ENCODE peak calls at places on chromosomes 1 and 21, in six cellular contexts. I is GM23338, T is PC-3, B is fibroblast of lung, U is MM.1S, S is keratinocyte. P is an unnamed sample.

GRCh38 chr1:43531906-43532584 is 1.4 kb downstream of the PTPRF start:
- DNase-seq in B (no peak), S (no peak), I (peak; percentile 82), T (peak; percentile 7), U (no peak), P (peak; percentile 30)

GRCh38 chr1:85048296-85049064 is at the start of gene MCOLN3:
- DNase-seq in I (peak; percentile 77), B (no peak), T (peak; percentile 58), S (no peak), U (peak; percentile 33), P (peak; percentile 61)

GRCh38 chr1:55190092-55190491 is 25.1 kb downstream of the USP24 start:
- DNase-seq in B (no peak), S (no peak), T (no peak), I (no peak), U (no peak), P (no peak)

GRCh38 chr1:164659621-164660414 is 100.8 kb downstream of the PBX1 start:
- DNase-seq in T (peak; percentile 81), I (peak; percentile 94), B (no peak), U (no peak), S (no peak), P (no peak)

GRCh38 chr21:34613679-34614442 is 1.1 kb downstream of the RCAN1 start:
- DNase-seq in U (no peak), I (no peak), B (no peak), T (peak; percentile 42), S (no peak), P (peak; percentile 62)

GRCh38 chr21:42736646-42737350 is 83.4 kb downstream of the PDE9A start:
- DNase-seq in I (no peak), T (no peak), B (no peak), S (no peak), U (no peak), P (no peak)

GRCh38 chr1:244552336-244552735 is 91.3 kb downstream of the CATSPERE start:
- DNase-seq in U (no peak), S (no peak), I (no peak), T (peak; percentile 98), B (no peak), P (peak; percentile 2)

GRCh38 chr1:85386068-85386722 is 78.8 kb downstream of the DDAH1 start:
- DNase-seq in U (no peak), T (no peak), S (no peak), B (no peak), I (no peak), P (no peak)

GRCh38 chr21:34935452-34935851 is 113.7 kb downstream of the RUNX1 start:
- DNase-seq in B (no peak), S (no peak), T (no peak), U (no peak), I (no peak), P (peak; percentile 43)

GRCh38 chr1:38789498-38790169 is 69.9 kb downstream of the RRAGC start:
- DNase-seq in U (no peak), S (no peak), T (peak; percentile 25), I (no peak), B (no peak), P (no peak)

GRCh38 chr21:44893948-44894656 is 20.6 kb upstream of the PTTG1IP start:
- DNase-seq in I (no peak), T (no peak), S (no peak), U (no peak), B (no peak), P (no peak)

GRCh38 chr1:246708166-246708565 is 16.0 kb upstream of the SCCPDH start:
- DNase-seq in S (no peak), I (no peak), B (no peak), T (no peak), U (no peak), P (peak; percentile 25)

GRCh38 chr1:21762022-21762404 is 20.9 kb downstream of the USP48 start:
- DNase-seq in B (no peak), S (no peak), T (no peak), I (no peak), U (no peak), P (no peak)

GRCh38 chr1:8632092-8632491 is 185.3 kb downstream of the RERE start:
- DNase-seq in T (no peak), B (no peak), U (no peak), S (no peak), I (no peak), P (no peak)

GRCh38 chr1:67889940-67890567 is 56.8 kb upstream of the GNG12 start:
- DNase-seq in I (no peak), T (peak; percentile 85), U (no peak), S (no peak), B (peak; percentile 86), P (peak; percentile 92)

GRCh38 chr1:161073474-161074121 is 3.9 kb upstream of the ARHGAP30 start:
- DNase-seq in U (no peak), B (no peak), I (no peak), T (no peak), S (peak; percentile 96), P (no peak)

DNA sequence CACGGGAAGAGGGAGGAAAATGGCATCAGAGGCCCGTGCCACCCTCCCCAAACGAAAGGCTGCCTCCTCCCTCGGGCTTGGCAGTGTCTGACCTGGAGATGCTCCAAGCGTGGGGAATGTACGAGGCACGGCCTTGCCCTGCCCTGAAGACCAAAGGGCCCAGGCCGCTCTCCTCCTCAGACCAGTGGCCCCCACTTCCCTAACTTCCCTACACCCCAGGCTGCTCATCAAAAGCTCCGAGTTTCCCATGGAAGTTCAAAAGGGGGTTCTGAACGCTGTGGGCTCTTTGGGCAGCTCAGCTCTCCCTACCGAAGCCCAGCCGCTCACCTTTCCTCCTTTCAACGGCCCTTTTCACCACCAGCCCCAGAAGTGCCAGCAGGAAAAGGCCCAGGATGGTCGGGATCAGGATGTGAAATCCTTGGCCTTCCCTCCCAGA is 11.8 kb downstream of the FCMR start:
- DNase-seq in U (no peak), S (no peak), B (no peak), T (no peak), I (peak; percentile 53), P (no peak)
- TF ChIP-seq EZH2 in U (no peak), S (no peak), B (no peak), T (no peak), I (no peak), P (no peak)

GRCh38 chr1:11358991-11359390 is 86.0 kb downstream of the UBIAD1 start:
- DNase-seq in B (no peak), U (no peak), I (no peak), T (no peak), S (no peak), P (no peak)
- H3K27me3 ChIP-seq in B (peaks cover 7% of the 10 kb centered on the region), U (peaks cover 92% of the 10 kb centered on the region), I (no peaks in the 10 kb centered on the region), T (peaks cover 18% of the 10 kb centered on the region), S (peaks cover 11% of the 10 kb centered on the region), P (no peaks in the 10 kb centered on the region)

GRCh38 chr1:39902121-39902807 is 547 bp upstream of the MYCL start:
- DNase-seq in T (peak; percentile 78), S (no peak), U (peak; percentile 88), B (no peak), I (peak; percentile 94), P (peak; percentile 60)
- TF ChIP-seq EZH2 in T (no peak), S (no peak), U (no peak), B (no peak), I (no peak), P (peak; percentile 46)

GRCh38 chr1:36576677-36577076 is 94.0 kb upstream of the CSF3R start:
- DNase-seq in S (no peak), T (no peak), U (no peak), I (peak; percentile 46), B (no peak), P (no peak)
- H3K27me3 ChIP-seq in S (peaks cover 24% of the 10 kb centered on the region), T (peaks cover 31% of the 10 kb centered on the region), U (peaks cover 77% of the 10 kb centered on the region), I (no peaks in the 10 kb centered on the region), B (no peaks in the 10 kb centered on the region), P (peaks cover 21% of the 10 kb centered on the region)

DNA sequence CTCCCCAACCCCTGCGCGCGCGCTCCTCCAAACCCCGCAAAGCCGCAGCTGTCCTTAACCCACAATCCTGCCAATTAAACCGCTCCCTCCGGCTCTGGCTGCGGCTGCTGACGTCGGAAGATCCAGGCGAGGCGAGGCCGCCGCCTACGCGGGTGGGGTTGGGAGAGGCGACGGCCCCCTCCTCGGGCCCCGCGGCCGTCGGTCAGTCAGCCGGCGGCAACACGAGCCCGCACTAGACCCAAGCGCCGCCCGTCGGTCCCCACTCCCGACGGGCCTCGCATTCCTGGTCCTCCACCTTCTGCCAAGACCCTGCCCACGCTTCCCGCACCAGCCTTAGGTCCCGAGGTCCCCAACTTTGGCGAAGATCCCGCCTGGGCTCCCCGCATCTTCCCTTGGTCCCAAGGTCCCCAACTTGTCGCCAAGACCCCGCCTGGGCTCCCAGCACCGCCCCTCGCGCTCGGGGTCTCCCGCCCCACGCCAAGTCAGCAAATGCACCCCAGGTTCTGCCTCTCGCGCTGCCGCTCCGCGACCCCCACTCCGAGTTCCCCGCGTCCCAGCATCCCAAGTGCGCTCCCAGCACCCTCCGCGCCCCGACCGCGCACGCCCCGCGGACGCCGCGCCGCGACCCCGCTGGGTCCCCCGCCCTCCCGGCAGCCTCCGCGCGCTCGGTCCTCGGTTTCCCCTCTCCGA is 75.5 kb downstream of the VWA5B1 start:
- DNase-seq in U (no peak), I (peak; percentile 57), B (peak; percentile 62), S (no peak), T (peak; percentile 10), P (peak; percentile 50)
- TF ChIP-seq EZH2 in U (no peak), I (peak; percentile 58), B (peak; percentile 85), S (no peak), T (peak; percentile 65), P (peak; percentile 52)

P was measured in GM23248.